ENCODE peak calls at places on chromosome 7, in seven cellular contexts. G is WERI-Rb-1, N is Caki2, K is transverse colon, Y is T-helper 2 cell, Z is NCI-H748 treated with DMSO at 0.1 percent for 48 hours, W is mucosa of descending colon. M is an unnamed sample.

GRCh38 chr7:150881189-150881588 is 28.9 kb downstream of the AOC1 start:
- DNase-seq in Y (no peak), Z (no peak), W (no peak), G (no peak), N (no peak), K (no peak), M (no peak)

GRCh38 chr7:137390076-137390475 is 46.5 kb upstream of the PTN start:
- DNase-seq in Z (peak; percentile 82), Y (no peak), W (peak; percentile 1), K (no peak), N (no peak), G (no peak), M (no peak)

GRCh38 chr7:96183163-96183562 is 138.7 kb downstream of the SLC25A13 start:
- DNase-seq in N (peak; percentile 12), K (no peak), Y (no peak), G (no peak), Z (no peak), W (no peak), M (no peak)

GRCh38 chr7:71221549-71221948 is 89.6 kb downstream of the GALNT17 start:
- DNase-seq in K (no peak), G (no peak), W (no peak), N (no peak), Z (no peak), Y (no peak), M (no peak)

GRCh38 chr7:137695942-137696341 is 150.8 kb downstream of the DGKI start:
- DNase-seq in W (no peak), G (no peak), Y (no peak), N (no peak), Z (peak; percentile 79), K (no peak), M (no peak)

GRCh38 chr7:29291723-29292591 is 97.4 kb downstream of the CHN2 start:
- DNase-seq in N (no peak), Z (no peak), K (no peak), W (no peak), Y (no peak), G (no peak), M (no peak)

GRCh38 chr7:54541941-54542618 is at the start of gene VSTM2A:
- DNase-seq in W (peak; percentile 2), G (peak; percentile 81), Y (no peak), N (no peak), K (no peak), Z (peak; percentile 83), M (peak; percentile 87)

GRCh38 chr7:142864980-142865747 is 10.3 kb downstream of the EPHB6 start:
- DNase-seq in K (no peak), Z (no peak), Y (no peak), N (no peak), W (no peak), G (no peak), M (no peak)

GRCh38 chr7:121909721-121910359 is 36.9 kb downstream of the PTPRZ1 start:
- DNase-seq in Y (no peak), K (no peak), N (no peak), W (no peak), Z (no peak), G (no peak), M (no peak)

GRCh38 chr7:128071801-128072200 is 40.6 kb upstream of the LRRC4 start:
- DNase-seq in Y (no peak), N (no peak), Z (no peak), K (no peak), G (no peak), W (no peak), M (no peak)

GRCh38 chr7:155882596-155882995 is 70.3 kb upstream of the SHH start:
- DNase-seq in W (no peak), Z (no peak), G (no peak), Y (no peak), N (no peak), K (no peak), M (no peak)

GRCh38 chr7:39674391-39674790 is 51.0 kb downstream of the RALA start:
- DNase-seq in G (no peak), W (no peak), Z (no peak), Y (no peak), N (no peak), K (no peak), M (no peak)

GRCh38 chr7:8217200-8218068 is 44.5 kb downstream of the ICA1 start:
- DNase-seq in G (no peak), W (peak; percentile 74), K (no peak), Y (no peak), N (peak; percentile 35), Z (peak; percentile 70), M (peak; percentile 45)

GRCh38 chr7:140155428-140155827 is 21.4 kb downstream of the KDM7A start:
- DNase-seq in K (no peak), N (no peak), Z (no peak), G (no peak), W (no peak), Y (no peak), M (no peak)

GRCh38 chr7:89554209-89554608 is 600.1 kb upstream of the STEAP1 start:
- DNase-seq in W (no peak), K (no peak), N (no peak), Y (no peak), Z (no peak), G (no peak), M (no peak)

GRCh38 chr7:80257751-80258150 is 123.1 kb downstream of the GNAI1 start:
- DNase-seq in Y (no peak), N (no peak), K (no peak), W (no peak), Z (no peak), G (no peak), M (no peak)

GRCh38 chr7:137091396-137091795 is 222.9 kb downstream of the CHRM2 start:
- DNase-seq in G (peak; percentile 53), Y (no peak), K (no peak), Z (no peak), N (no peak), W (no peak), M (peak; percentile 62)